ENCODE peak calls at places on chromosomes 13 and 19, in five cellular contexts. L, G, X, W and C are unnamed samples.

GRCh38 chr19:47013041-47013517 is 6.6 kb upstream of the NPAS1 start:
- DNase-seq in L (peak; percentile 91), G (peak; percentile 87), X (peak; percentile 79), W (peak; percentile 83), C (peak; percentile 92)

GRCh38 chr13:109846185-109846584 is 59.8 kb upstream of the IRS2 start:
- DNase-seq in L (no peak), G (no peak), X (no peak), W (no peak), C (no peak)

GRCh38 chr19:37466277-37466797 is 907 bp downstream of the ZNF569 start:
- DNase-seq in L (no peak), G (no peak), X (no peak), W (no peak), C (no peak)

GRCh38 chr19:18063463-18063862 is 23.3 kb downstream of the IL12RB1 start:
- DNase-seq in L (no peak), G (peak; percentile 27), X (peak; percentile 44), W (no peak), C (no peak)

GRCh38 chr19:39676004-39676403 is 20.3 kb downstream of the LGALS16 start:
- DNase-seq in L (no peak), G (no peak), X (no peak), W (no peak), C (no peak)

GRCh38 chr13:83929147-83929546 is 46.9 kb upstream of the SLITRK1 start:
- DNase-seq in L (no peak), G (no peak), X (no peak), W (no peak), C (no peak)

GRCh38 chr13:27639186-27639585 is 17.5 kb downstream of the POLR1D start:
- DNase-seq in L (no peak), G (no peak), X (no peak), W (no peak), C (no peak)

GRCh38 chr19:7216373-7216902 is 77.8 kb downstream of the INSR start:
- DNase-seq in L (no peak), G (no peak), X (no peak), W (no peak), C (no peak)

GRCh38 chr13:107864543-107865460 is 350.5 kb downstream of the LIG4 start:
- DNase-seq in L (peak; percentile 8), G (peak; percentile 71), X (no peak), W (no peak), C (no peak)

GRCh38 chr13:113088691-113089020 is 16.9 kb upstream of the F7 start:
- DNase-seq in L (no peak), G (no peak), X (no peak), W (peak; percentile 10), C (no peak)

GRCh38 chr13:44903596-44903995 is 85.7 kb downstream of the NUFIP1 start:
- DNase-seq in L (no peak), G (no peak), X (no peak), W (peak; percentile 86), C (no peak)

GRCh38 chr13:44874886-44875630 is 114.2 kb downstream of the NUFIP1 start:
- DNase-seq in L (no peak), G (no peak), X (no peak), W (no peak), C (no peak)

GRCh38 chr13:45016792-45017425 is 27.6 kb downstream of the GPALPP1 start:
- DNase-seq in L (no peak), G (no peak), X (no peak), W (no peak), C (no peak)

GRCh38 chr19:54560881-54561385 is 12.7 kb upstream of the LILRA2 start:
- DNase-seq in L (no peak), G (no peak), X (no peak), W (no peak), C (no peak)

GRCh38 chr13:111323950-111324651 is 3.7 kb downstream of the TEX29 start:
- DNase-seq in L (no peak), G (no peak), X (no peak), W (no peak), C (peak; percentile 74)

GRCh38 chr19:21023901-21024300 is 3.4 kb downstream of the ZNF430 start:
- DNase-seq in L (no peak), G (no peak), X (no peak), W (no peak), C (no peak)

GRCh38 chr19:32808236-32808635 is 61.3 kb downstream of the SLC7A9 start:
- DNase-seq in L (no peak), G (no peak), X (no peak), W (no peak), C (no peak)

GRCh38 chr19:41552558-41552957 is 23.4 kb upstream of the CEACAM21 start:
- DNase-seq in L (no peak), G (no peak), X (no peak), W (no peak), C (no peak)

GRCh38 chr19:27793644-27794443 is 1419.1 kb downstream of the UQCRFS1 start:
- DNase-seq in L (peak; percentile 92), G (peak; percentile 96), X (peak; percentile 86), W (peak; percentile 93), C (peak; percentile 98)

GRCh38 chr13:98496239-98496668 is 80.7 kb downstream of the STK24 start:
- DNase-seq in L (no peak), G (no peak), X (no peak), W (no peak), C (no peak)

GRCh38 chr13:35917252-35917941 is 213.8 kb downstream of the DCLK1 start:
- DNase-seq in L (no peak), G (no peak), X (no peak), W (no peak), C (no peak)

GRCh38 chr13:107767119-107767518 is 448.2 kb downstream of the LIG4 start:
- DNase-seq in L (no peak), G (no peak), X (no peak), W (no peak), C (no peak)

GRCh38 chr13:97986841-97987240 is 33.4 kb downstream of the IPO5 start:
- DNase-seq in L (no peak), G (no peak), X (no peak), W (no peak), C (no peak)

GRCh38 chr13:63942372-63942771 is 2526.7 kb upstream of the PCDH20 start:
- DNase-seq in L (no peak), G (peak; percentile 23), X (no peak), W (no peak), C (no peak)

GRCh38 chr13:111347438-111347837 is 27.0 kb downstream of the TEX29 start:
- DNase-seq in L (no peak), G (no peak), X (no peak), W (no peak), C (no peak)

GRCh38 chr19:55082023-55082851 is 6.6 kb downstream of the EPS8L1 start:
- DNase-seq in L (no peak), G (no peak), X (peak; percentile 48), W (no peak), C (no peak)